ENCODE peak calls at places on chromosomes 11 and 22, in four cellular contexts. M is GOT3, R is AG08395, V is T-cell. K is an unnamed sample.

GRCh38 chr11:34028407-34028804 is 23.1 kb upstream of the CAPRIN1 start:
- DNase-seq in R (peak; percentile 64), M (no peak), V (no peak), K (no peak)

GRCh38 chr22:20422965-20423635 is 14.5 kb downstream of the SCARF2 start:
- DNase-seq in V (no peak), R (peak; percentile 90), M (no peak), K (no peak)

GRCh38 chr11:44559207-44559943 is 6.1 kb upstream of the CD82 start:
- DNase-seq in R (no peak), V (no peak), M (no peak), K (no peak)

GRCh38 chr22:50299724-50300619 is 7.5 kb downstream of the PLXNB2 start:
- DNase-seq in M (no peak), R (no peak), V (no peak), K (no peak)

GRCh38 chr22:41831383-41831782 is 1.5 kb upstream of the SREBF2 start:
- DNase-seq in V (no peak), M (no peak), R (no peak), K (no peak)

GRCh38 chr22:17953147-17953546 is 71.2 kb downstream of the MICAL3 start:
- DNase-seq in R (no peak), V (no peak), M (no peak), K (no peak)

GRCh38 chr22:48198489-48199459 is 1436.3 kb downstream of the TBC1D22A start:
- DNase-seq in R (no peak), V (no peak), M (no peak), K (no peak)

GRCh38 chr11:119107538-119108150 is 500 bp downstream of the C2CD2L start:
- DNase-seq in M (no peak), V (no peak), R (peak; percentile 31), K (no peak)

GRCh38 chr11:95088946-95089619 is 563 bp upstream of the ENDOD1 start:
- DNase-seq in M (no peak), R (no peak), V (no peak), K (no peak)

GRCh38 chr22:46364341-46365165 is 29.0 kb downstream of the TRMU start:
- DNase-seq in M (no peak), R (no peak), V (no peak), K (no peak)

GRCh38 chr11:110947100-110947499 is 234.9 kb upstream of the ARHGAP20 start:
- DNase-seq in V (no peak), M (no peak), R (no peak), K (no peak)

GRCh38 chr11:10604340-10604748 is 35.9 kb upstream of the LYVE1 start:
- DNase-seq in V (no peak), R (peak; percentile 67), M (no peak), K (no peak)

GRCh38 chr11:133263332-133263731 is 269.0 kb downstream of the OPCML start:
- DNase-seq in M (no peak), R (no peak), V (no peak), K (no peak)

GRCh38 chr22:48554893-48555552 is 1272.7 kb downstream of the BRD1 start:
- DNase-seq in M (no peak), V (no peak), R (no peak), K (no peak)

GRCh38 chr22:49476176-49476575 is 351.5 kb downstream of the BRD1 start:
- DNase-seq in R (no peak), M (no peak), V (no peak), K (no peak)

GRCh38 chr11:13939952-13940610 is 22.4 kb upstream of the SPON1 start:
- DNase-seq in R (peak; percentile 76), M (no peak), V (no peak), K (no peak)

GRCh38 chr11:128470081-128470480 is 117.3 kb downstream of the ETS1 start:
- DNase-seq in R (no peak), M (no peak), V (peak; percentile 57), K (no peak)

GRCh38 chr11:120832609-120833221 is 191.2 kb upstream of the TBCEL start:
- DNase-seq in M (no peak), V (no peak), R (no peak), K (no peak)

GRCh38 chr11:3340025-3340424 is 38.9 kb downstream of the ZNF195 start:
- DNase-seq in M (no peak), V (no peak), R (peak; percentile 83), K (no peak)

K was measured in CD8-positive, alpha-beta memory T cell.